ENCODE peak calls at places on chromosomes 2 and 18, in four cellular contexts. S is WTC11, B is SK-N-SH, C is K562. F is an unnamed sample.

GRCh38 chr18:29083545-29083944 is 906.6 kb upstream of the CDH2 start:
- DNase-seq in C (no peak), B (no peak), S (no peak), F (no peak)

GRCh38 chr18:61597321-61597720 is 264.1 kb downstream of the CDH20 start:
- DNase-seq in C (no peak), B (no peak), S (no peak), F (no peak)

GRCh38 chr2:180540761-180541160 is 439.6 kb upstream of the UBE2E3 start:
- DNase-seq in B (no peak), S (no peak), C (no peak), F (no peak)

GRCh38 chr2:193841389-193842150 is 1646.8 kb upstream of the TMEFF2 start:
- DNase-seq in B (no peak), S (no peak), C (no peak), F (no peak)

GRCh38 chr2:167177196-167177595 is 288.9 kb downstream of the XIRP2 start:
- DNase-seq in C (no peak), S (no peak), B (no peak), F (no peak)

GRCh38 chr2:179304424-179304823 is 39.8 kb upstream of the SESTD1 start:
- DNase-seq in C (no peak), B (no peak), S (no peak), F (no peak)

GRCh38 chr2:41910126-41910525 is 137.7 kb upstream of the PKDCC start:
- DNase-seq in S (no peak), B (no peak), C (no peak), F (no peak)

GRCh38 chr2:10783421-10783820 is 29.2 kb downstream of the PDIA6 start:
- DNase-seq in S (no peak), B (no peak), C (no peak), F (peak)

GRCh38 chr2:128282976-128283810 is 35.5 kb downstream of the HS6ST1 start:
- DNase-seq in C (no peak), B (peak), S (no peak), F (no peak)

GRCh38 chr2:229456091-229456490 is 185.0 kb upstream of the PID1 start:
- DNase-seq in S (no peak), C (no peak), B (no peak), F (no peak)

GRCh38 chr2:104412384-104412783 is 441.5 kb upstream of the POU3F3 start:
- DNase-seq in B (peak), S (peak), C (peak), F (peak)
- TF ChIP-seq FOXJ3 in B (no peak), S (no peak), C (no peak), F (no peak)

GRCh38 chr2:138084206-138084605 is 119.9 kb downstream of the HNMT start:
- DNase-seq in C (no peak), S (no peak), B (no peak), F (no peak)

GRCh38 chr2:138087761-138088602 is 123.7 kb downstream of the HNMT start:
- DNase-seq in B (no peak), C (no peak), S (no peak), F (no peak)

GRCh38 chr2:138090330-138090729 is 126.1 kb downstream of the HNMT start:
- DNase-seq in S (no peak), B (peak), C (peak), F (peak)

GRCh38 chr2:138081225-138082073 is 117.2 kb downstream of the HNMT start:
- DNase-seq in B (no peak), S (no peak), C (no peak), F (peak)

GRCh38 chr2:138086556-138086955 is 122.3 kb downstream of the HNMT start:
- DNase-seq in S (no peak), C (no peak), B (no peak), F (no peak)
- TF ChIP-seq FOXJ3 in S (no peak), C (no peak), B (no peak), F (no peak)

DNA sequence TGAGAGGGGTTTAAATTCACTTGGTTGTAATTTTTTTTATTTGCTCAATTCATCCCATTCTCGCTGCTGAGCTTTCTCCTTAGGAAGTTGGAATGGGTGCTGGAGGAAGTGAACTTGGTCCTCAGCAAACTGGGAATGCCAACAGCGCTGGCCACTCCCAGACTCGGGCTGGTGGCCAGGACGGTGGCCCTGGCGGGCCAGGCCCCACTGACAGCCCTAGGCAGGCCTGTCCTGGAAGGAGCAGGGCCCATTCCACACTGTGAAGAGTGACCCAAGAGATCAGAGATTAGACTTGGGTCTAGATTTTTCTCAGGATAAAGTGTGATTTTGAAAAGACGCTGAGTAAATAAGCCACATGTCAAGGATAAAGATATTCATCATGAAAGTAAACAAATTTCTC is 132.7 kb downstream of the HDAC4 start:
- DNase-seq in S (no peak), C (no peak), B (no peak), F (no peak)
- TF ChIP-seq FOXJ3 in S (no peak), C (no peak), B (no peak), F (no peak)

GRCh38 chr2:148876190-148876588 is 1.2 kb downstream of the KIF5C start:
- DNase-seq in C (no peak), S (peak), B (peak), F (no peak)

GRCh38 chr2:148882051-148882450 is 7.0 kb downstream of the KIF5C start:
- DNase-seq in B (no peak), C (no peak), S (no peak), F (peak)

GRCh38 chr2:148876589-148877402 is 1.8 kb downstream of the KIF5C start:
- DNase-seq in B (peak), C (no peak), S (peak), F (peak)

GRCh38 chr2:148877403-148877740 is 2.3 kb downstream of the KIF5C start:
- DNase-seq in B (no peak), S (no peak), C (no peak), F (no peak)

DNA sequence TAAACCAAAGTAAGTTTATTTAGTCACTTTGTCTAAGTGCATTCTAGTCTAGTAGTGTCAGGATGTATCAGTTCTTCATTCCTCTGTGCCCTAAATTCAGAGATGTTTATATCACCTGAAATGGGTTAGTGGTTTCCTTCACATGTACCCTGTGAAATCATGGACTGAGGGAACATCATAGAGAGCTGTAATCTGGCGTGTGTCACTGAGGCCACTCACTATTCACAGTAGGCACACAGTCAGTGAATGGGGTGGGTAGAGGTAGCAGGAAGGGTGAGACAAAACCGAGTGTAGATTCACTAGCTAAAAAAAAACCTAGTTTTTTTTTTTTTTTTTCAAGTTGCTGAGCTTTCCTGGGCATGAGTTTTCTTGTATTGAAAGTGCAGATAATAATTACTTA is 5.6 kb downstream of the KIF5C start:
- DNase-seq in C (no peak), B (no peak), S (no peak), F (no peak)
- TF ChIP-seq FOXJ3 in C (no peak), B (no peak), S (no peak), F (no peak)

DNA sequence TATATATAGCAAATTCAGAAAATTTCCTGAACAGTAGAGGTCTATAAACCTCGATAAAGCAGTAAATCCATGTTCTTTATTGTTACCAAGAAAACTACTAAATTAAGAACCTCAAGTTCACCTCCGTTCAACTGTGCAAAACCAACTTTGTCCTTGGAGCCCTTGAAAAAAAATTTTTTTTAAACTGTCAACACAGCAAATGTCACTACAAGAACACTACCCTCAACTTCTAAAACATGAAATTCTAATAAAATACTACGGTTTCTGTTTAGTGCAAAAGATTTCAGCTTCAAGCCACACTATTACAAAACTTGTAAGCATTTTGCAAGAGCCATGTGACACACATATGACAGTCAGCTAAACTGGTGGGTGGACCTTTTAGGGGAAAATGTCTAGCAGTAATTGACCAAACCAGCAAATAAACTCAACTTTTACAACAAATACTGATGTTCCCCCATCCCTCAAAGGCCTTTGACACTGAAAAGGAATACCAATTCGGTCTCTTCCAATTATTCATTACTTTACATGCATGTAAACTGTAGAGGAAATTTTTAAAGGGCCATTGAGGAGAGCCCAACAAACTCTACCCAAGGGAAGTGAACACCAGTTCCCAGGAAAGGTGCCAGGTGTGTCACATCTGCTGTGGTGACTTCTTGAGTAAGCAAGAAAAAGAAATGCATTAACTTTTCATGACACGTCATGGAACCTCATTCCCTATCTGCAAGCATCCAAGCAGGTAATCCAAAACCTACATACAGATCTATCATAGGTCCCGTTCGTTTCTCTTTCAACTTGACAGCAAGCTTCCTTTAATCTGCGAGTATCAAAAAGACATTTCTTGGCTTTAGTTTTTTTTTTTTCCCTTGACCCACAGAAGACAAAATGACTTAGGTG is 1.4 kb downstream of the RAB1A start:
- DNase-seq in B (no peak), S (no peak), C (no peak), F (no peak)
- TF ChIP-seq FOXJ3 in B (no peak), S (no peak), C (no peak), F (no peak)

DNA sequence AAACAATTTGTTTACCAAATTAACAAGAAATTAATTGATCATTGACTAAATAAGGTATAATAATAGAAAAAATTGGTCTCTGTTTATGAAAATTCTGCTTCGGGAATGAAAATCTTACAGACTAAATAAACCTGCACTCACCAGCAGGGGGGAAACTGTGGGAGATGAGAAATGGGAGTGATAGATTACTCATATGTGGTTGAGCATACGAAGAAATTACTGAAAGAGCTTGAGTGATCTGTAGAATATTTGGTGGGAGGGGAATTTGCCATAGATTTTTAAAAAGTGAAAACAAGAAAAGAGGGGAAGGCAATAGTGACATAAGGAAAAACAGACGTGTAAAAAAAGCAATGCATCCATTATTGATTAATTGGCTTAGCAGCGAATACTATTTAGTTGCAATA is 2.2 kb downstream of the HMSD start:
- DNase-seq in S (no peak), B (no peak), C (no peak), F (no peak)
- TF ChIP-seq FOXJ3 in S (no peak), B (no peak), C (no peak), F (no peak)

DNA sequence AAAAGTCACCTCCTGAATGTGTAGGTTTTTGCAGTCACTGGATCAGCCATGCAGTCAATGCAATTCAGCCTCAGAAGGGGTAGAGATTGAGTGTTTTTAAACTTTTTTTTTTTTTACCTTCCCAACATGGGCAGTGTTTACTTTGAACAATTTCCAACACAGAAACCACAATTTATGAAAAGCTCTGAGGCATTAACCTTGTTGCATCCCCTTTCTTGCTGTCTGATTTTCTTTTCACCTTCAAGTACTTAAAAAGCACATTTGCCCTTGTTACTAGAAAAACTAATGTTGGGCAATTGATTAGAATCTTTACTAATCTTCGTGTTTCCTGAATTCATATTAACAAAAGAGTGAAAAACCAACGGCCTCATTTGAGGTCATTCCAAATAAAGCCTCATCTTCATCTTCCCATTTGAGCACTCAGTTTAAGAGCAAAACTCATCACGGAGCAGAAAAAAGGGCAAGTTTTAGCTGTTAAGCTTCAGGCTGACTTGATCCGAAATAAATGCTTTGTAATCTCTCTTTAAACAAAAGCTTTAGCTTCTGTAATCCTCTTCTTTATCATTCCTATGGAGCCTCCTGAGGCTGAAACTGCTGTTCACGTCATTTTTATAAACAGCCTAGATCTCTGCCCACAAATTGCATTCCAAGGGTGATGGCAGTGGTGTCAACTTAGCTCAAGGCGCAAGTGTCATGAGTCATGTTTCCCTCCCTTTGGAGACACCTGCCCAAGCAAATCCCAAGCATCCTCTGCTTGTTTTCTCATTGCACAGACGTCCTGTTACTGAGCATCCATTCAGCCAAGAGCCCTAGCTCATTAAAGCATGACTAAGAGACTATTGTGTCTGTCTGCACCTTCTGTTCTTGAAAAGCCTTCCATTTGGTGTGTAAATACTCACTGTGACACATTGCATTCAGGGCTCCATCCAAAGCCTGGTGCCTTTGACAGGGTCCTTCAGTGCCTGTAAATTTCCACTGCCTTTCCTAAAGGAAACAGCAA is 107.7 kb downstream of the HNMT start:
- DNase-seq in B (no peak), S (no peak), C (no peak), F (peak)
- TF ChIP-seq FOXJ3 in B (no peak), S (no peak), C (no peak), F (no peak)